ENCODE peak calls at places on chromosome 19, in four cellular contexts. P is activated naive CD8-positive, alpha-beta T cell treated with anti-CD3 and anti-CD28 coated beads for 36 hours; S is stimulated activated CD8-positive, alpha-beta memory T cell treated with anti-CD3 and anti-CD28 coated beads, Interleukin-4, amount 100 ng/mL, for 1 hour; Q is activated gamma-delta T cell. O is an unnamed sample.

GRCh38 chr19:13154911-13155471 is 4.8 kb downstream of the IER2 start:
- DNase-seq in P (peak; percentile 83), Q (peak; percentile 38), S (no peak), O (peak; percentile 84)

GRCh38 chr19:16015805-16016173 is 60.5 kb upstream of the TPM4 start:
- DNase-seq in Q (no peak), P (no peak), S (no peak), O (no peak)

GRCh38 chr19:4738734-4739133 is 15.1 kb upstream of the DPP9 start:
- DNase-seq in Q (no peak), S (no peak), P (no peak), O (no peak)

GRCh38 chr19:49767380-49767779 is 579 bp downstream of the AP2A1 start:
- DNase-seq in P (no peak), S (no peak), Q (no peak), O (no peak)

GRCh38 chr19:10334340-10335148 is 1.2 kb upstream of the RAVER1 start:
- DNase-seq in S (no peak), Q (no peak), P (peak; percentile 65), O (peak; percentile 30)

GRCh38 chr19:39970424-39970673 is 616 bp upstream of the PSMC4 start:
- DNase-seq in P (no peak), Q (no peak), S (no peak), O (no peak)

GRCh38 chr19:2059422-2060201 is 8.6 kb upstream of the MKNK2 start:
- DNase-seq in P (no peak), S (no peak), Q (no peak), O (no peak)

GRCh38 chr19:39405261-39405912 is 1.3 kb upstream of the ZFP36 start:
- DNase-seq in Q (no peak), S (no peak), P (no peak), O (no peak)

GRCh38 chr19:46221981-46222610 is 7.4 kb upstream of the IGFL1 start:
- DNase-seq in P (no peak), S (no peak), Q (no peak), O (no peak)

GRCh38 chr19:4971424-4971793 is 2.5 kb downstream of the KDM4B start:
- DNase-seq in Q (no peak), S (no peak), P (peak; percentile 28), O (peak; percentile 32)

GRCh38 chr19:30861896-30862295 is 487.3 kb downstream of the TSHZ3 start:
- DNase-seq in P (no peak), S (no peak), Q (no peak), O (no peak)

GRCh38 chr19:33811736-33812387 is 15.2 kb downstream of the KCTD15 start:
- DNase-seq in S (no peak), Q (no peak), P (no peak), O (no peak)

GRCh38 chr19:791605-792360 is 5.5 kb upstream of the PTBP1 start:
- DNase-seq in P (no peak), S (no peak), Q (no peak), O (no peak)

GRCh38 chr19:39435499-39436349 is at the start of gene RPS16:
- DNase-seq in P (peak; percentile 99), S (peak; percentile 99), Q (peak; percentile 99), O (peak; percentile 100)

O was measured in activated naive CD4-positive, alpha-beta T cell treated with Interleukin-2 at 50 U/mL for 16 hours.